ENCODE peak calls at places on chromosomes 16 and 17, in five cellular contexts. Y is naive thymus-derived CD4-positive, alpha-beta T cell; D is mesenchymal stem cell; C is hepatocyte; R is HCT116. L is an unnamed sample. For H3K4me1 and H3K36me3, the result is how much of the 10 kb centered on the place peaks cover.

GRCh38 chr16:30777591-30778297 is 9.3 kb downstream of the ZNF629 start:
- DNase-seq in Y (no peak), D (no peak), C (no peak), R (no peak), L (no peak)

GRCh38 chr16:19898924-19899604 is 14.4 kb upstream of the GPRC5B start:
- DNase-seq in Y (peak), D (peak), C (peak), R (peak), L (no peak)

GRCh38 chr17:59234631-59235030 is 14.3 kb downstream of the GDPD1 start:
- DNase-seq in Y (no peak), D (no peak), C (no peak), R (no peak), L (no peak)

GRCh38 chr17:81131486-81132196 is 33.7 kb upstream of the PVALEF start:
- DNase-seq in Y (no peak), D (no peak), C (peak), R (no peak), L (no peak)

GRCh38 chr16:7597677-7598076 is 265.0 kb downstream of the RBFOX1 start:
- DNase-seq in Y (no peak), D (no peak), C (no peak), R (no peak), L (no peak)

GRCh38 chr17:44522883-44523671 is 19.9 kb upstream of the GPATCH8 start:
- DNase-seq in Y (no peak), D (peak), C (peak), R (peak), L (no peak)

GRCh38 chr16:1097800-1098199 is 1.8 kb upstream of the C1QTNF8 start:
- DNase-seq in Y (no peak), D (no peak), C (no peak), R (no peak), L (no peak)

GRCh38 chr16:31128711-31129567 is 6.6 kb downstream of the PRSS8 start:
- DNase-seq in Y (no peak), D (no peak), C (peak), R (no peak), L (no peak)

GRCh38 chr17:9700754-9701476 is 55.6 kb downstream of the USP43 start:
- DNase-seq in Y (no peak), D (no peak), C (peak), R (no peak), L (no peak)

GRCh38 chr17:81354252-81354943 is 40.9 kb upstream of the BAHCC1 start:
- DNase-seq in Y (no peak), D (no peak), C (no peak), R (no peak), L (no peak)

GRCh38 chr17:83203073-83203471 is 123.7 kb downstream of the METRNL start:
- DNase-seq in Y (no peak), D (peak), C (peak), R (no peak), L (no peak)

GRCh38 chr17:69590690-69591089 is 176.2 kb downstream of the MAP2K6 start:
- DNase-seq in Y (no peak), D (no peak), C (no peak), R (no peak), L (no peak)

GRCh38 chr17:80512233-80512632 is 32.4 kb upstream of the RPTOR start:
- DNase-seq in Y (no peak), D (peak), C (no peak), R (no peak), L (no peak)

GRCh38 chr16:88686439-88687253 is at the start of gene SNAI3:
- DNase-seq in Y (peak), D (peak), C (peak), R (peak), L (no peak)

GRCh38 chr17:72119963-72120877 is 600 bp upstream of the SOX9 start:
- DNase-seq in Y (no peak), D (peak), C (peak), R (peak), L (no peak)

GRCh38 chr17:82392209-82392920 is 20.8 kb downstream of the UTS2R start:
- DNase-seq in Y (no peak), D (no peak), C (peak), R (no peak), L (no peak)

GRCh38 chr16:5222770-5223169 is 125.2 kb upstream of the EEF2KMT start:
- DNase-seq in Y (no peak), D (no peak), C (no peak), R (no peak), L (no peak)

GRCh38 chr16:69833357-69833781 is 71.2 kb downstream of the WWP2 start:
- DNase-seq in Y (no peak), D (peak), C (no peak), R (no peak), L (no peak)

GRCh38 chr17:39450051-39450450 is 1.0 kb downstream of the MED1 start:
- DNase-seq in Y (no peak), D (no peak), C (peak), R (no peak), L (no peak)

GRCh38 chr17:8155341-8156173 is 3.4 kb upstream of the PER1 start:
- DNase-seq in Y (peak), D (no peak), C (peak), R (no peak), L (no peak)

GRCh38 chr16:87330646-87331045 is 13.5 kb upstream of the C16orf95 start:
- DNase-seq in Y (no peak), D (no peak), C (no peak), R (no peak), L (no peak)

GRCh38 chr17:11182430-11182829 is 58.6 kb upstream of the SHISA6 start:
- DNase-seq in Y (no peak), D (no peak), C (no peak), R (no peak), L (no peak)

GRCh38 chr17:37488009-37488604 is 1.6 kb upstream of the DUSP14 start:
- DNase-seq in Y (peak), D (peak), C (peak), R (peak), L (no peak)

GRCh38 chr16:19607610-19608280 is 52.2 kb downstream of the VPS35L start:
- DNase-seq in Y (no peak), D (no peak), C (peak), R (no peak), L (no peak)

GRCh38 chr17:21173543-21173942 is 40.4 kb downstream of the TMEM11 start:
- DNase-seq in Y (no peak), D (no peak), C (no peak), R (no peak), L (no peak)

GRCh38 chr16:86618431-86619262 is 40.3 kb downstream of the FOXL1 start:
- DNase-seq in Y (no peak), D (peak), C (no peak), R (no peak), L (no peak)

GRCh38 chr17:64245218-64246145 is 17.6 kb downstream of the TEX2 start:
- DNase-seq in Y (no peak), D (no peak), C (no peak), R (no peak), L (no peak)

GRCh38 chr16:73053379-73054130 is 5.6 kb upstream of the ZFHX3 start:
- DNase-seq in Y (no peak), D (peak), C (no peak), R (peak), L (no peak)

GRCh38 chr17:30922235-30922993 is 669 bp downstream of the ADAP2 start:
- DNase-seq in Y (no peak), D (peak), C (peak), R (no peak), L (no peak)

GRCh38 chr17:65785109-65785508 is 223.7 kb upstream of the AXIN2 start:
- DNase-seq in Y (no peak), D (peak), C (peak), R (peak), L (no peak)

GRCh38 chr16:85321856-85322271 is 209.6 kb upstream of the CIBAR2 start:
- DNase-seq in Y (no peak), D (peak), C (no peak), R (no peak), L (no peak)

GRCh38 chr17:49365667-49366066 is 3.6 kb upstream of the ZNF652 start:
- DNase-seq in Y (no peak), D (peak), C (peak), R (peak), L (no peak)

GRCh38 chr16:48210747-48211146 is 33.4 kb upstream of the LONP2 start:
- DNase-seq in Y (no peak), D (no peak), C (no peak), R (no peak), L (no peak)

GRCh38 chr16:1645914-1646525 is 32.1 kb upstream of the JPT2 start:
- DNase-seq in Y (no peak), D (peak), C (peak), R (no peak), L (no peak)

GRCh38 chr17:43570518-43570928 is 24.4 kb upstream of the ETV4 start:
- DNase-seq in Y (no peak), D (peak), C (no peak), R (no peak), L (no peak)

GRCh38 chr16:30342751-30343490 is 12.2 kb downstream of the CD2BP2 start:
- DNase-seq in Y (no peak), D (no peak), C (no peak), R (no peak), L (no peak)

GRCh38 chr17:30176845-30177244 is 58.7 kb downstream of the SLC6A4 start:
- DNase-seq in Y (no peak), D (no peak), C (no peak), R (no peak), L (no peak)

GRCh38 chr17:19383681-19384470 is 3.1 kb downstream of the MFAP4 start:
- DNase-seq in Y (no peak), D (no peak), C (no peak), R (no peak), L (no peak)
- H3K4me1 ChIP-seq in Y (under half), D (under half), C (under half), R (under half), L (under half)

DNA sequence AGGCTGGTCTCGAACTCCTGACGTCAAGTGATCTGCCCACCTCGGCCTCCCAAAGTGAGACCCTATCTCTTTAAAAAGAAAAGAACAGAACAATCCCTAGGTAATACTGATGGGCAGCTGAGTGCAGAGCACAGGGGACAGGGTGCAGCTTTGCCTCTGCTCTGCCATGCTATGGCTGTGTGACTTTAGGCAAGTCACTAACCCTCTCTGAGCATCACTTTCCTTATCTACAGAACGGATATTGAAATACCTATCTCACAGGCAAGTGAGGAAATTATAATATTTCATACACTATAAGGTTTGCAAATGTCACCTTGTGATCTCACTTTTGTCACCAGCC is 4.1 kb downstream of the CASKIN2 start:
- DNase-seq in Y (no peak), D (no peak), C (no peak), R (no peak), L (no peak)
- H3K4me3 ChIP-seq in Y (no peak), D (no peak), C (no peak), R (no peak), L (no peak)

DNA sequence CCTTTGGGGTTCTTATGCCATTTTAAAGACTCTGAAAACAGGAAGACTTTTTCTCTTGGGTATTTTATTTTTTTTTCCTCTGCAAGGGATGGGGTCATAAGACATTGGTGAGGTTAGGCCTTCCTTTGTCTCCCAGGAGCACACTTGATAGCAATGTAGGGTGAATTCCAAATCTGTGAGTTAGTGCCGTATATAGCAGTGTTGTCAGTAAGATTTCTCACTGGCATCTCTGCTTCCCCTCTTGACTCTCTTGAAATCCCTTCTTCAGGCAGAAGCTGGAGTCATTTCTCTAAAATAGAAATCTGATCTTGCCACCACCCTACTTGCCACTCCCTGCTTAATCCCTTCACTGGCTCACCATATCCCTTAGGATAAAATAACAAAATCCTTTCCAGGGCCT is 529.7 kb downstream of the WWOX start:
- DNase-seq in Y (no peak), D (peak), C (no peak), R (no peak), L (no peak)
- H3K36me3 ChIP-seq in Y (under half), D (under half), C (under half), R (under half), L (under half)

GRCh38 chr16:77807-78443 is at the start of gene MPG:
- DNase-seq in Y (peak), D (peak), C (peak), R (no peak), L (no peak)

GRCh38 chr16:77273-77806 is 685 bp upstream of the MPG start:
- DNase-seq in Y (peak), D (peak), C (peak), R (no peak), L (no peak)

GRCh38 chr16:76535-77272 is 1.3 kb upstream of the MPG start:
- DNase-seq in Y (no peak), D (peak), C (peak), R (no peak), L (no peak)

GRCh38 chr16:78444-79145 is 570 bp downstream of the MPG start:
- DNase-seq in Y (no peak), D (peak), C (peak), R (no peak), L (no peak)

GRCh38 chr16:79146-80054 is 1.4 kb downstream of the MPG start:
- DNase-seq in Y (no peak), D (peak), C (no peak), R (no peak), L (no peak)
- H3K4me1 ChIP-seq in Y (under half), D (half or more), C (under half), R (under half), L (under half)

DNA sequence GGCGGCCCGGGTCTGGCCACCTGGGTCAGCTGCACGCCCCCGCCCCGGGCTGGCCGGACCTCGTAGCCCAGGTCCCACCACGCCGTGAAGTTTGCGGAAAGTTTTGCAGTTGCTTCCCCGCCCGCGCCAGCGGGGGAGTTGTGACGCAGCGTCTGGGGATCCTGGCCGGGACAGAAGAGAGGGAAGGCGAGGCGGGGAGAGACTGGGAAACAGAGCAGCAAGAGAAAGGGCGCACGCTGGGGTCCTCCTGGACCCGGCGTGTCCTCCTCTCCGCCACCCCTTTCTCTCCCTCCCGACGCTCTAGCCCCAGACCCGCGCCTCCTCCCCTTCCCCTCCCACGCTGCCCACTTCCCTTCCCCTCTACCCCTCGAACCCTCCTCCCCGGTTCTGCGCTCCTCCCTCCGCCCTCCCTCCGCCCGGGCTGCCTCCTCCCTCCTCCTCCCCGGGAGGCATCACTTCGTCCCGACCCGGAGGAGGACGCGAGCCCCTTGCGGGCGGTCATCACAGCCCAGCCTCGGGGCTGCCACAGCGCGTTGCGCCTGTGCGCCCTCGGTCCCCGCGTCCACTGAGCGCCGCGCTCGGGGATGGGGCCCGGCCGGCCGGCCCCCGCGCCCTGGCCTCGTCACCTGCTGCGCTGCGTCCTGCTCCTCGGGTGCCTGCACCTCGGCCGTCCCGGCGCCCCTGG is at the start of gene MRC2:
- DNase-seq in Y (peak), D (peak), C (peak), R (peak), L (no peak)
- H3K4me3 ChIP-seq in Y (peak), D (peak), C (peak), R (peak), L (peak)

DNA sequence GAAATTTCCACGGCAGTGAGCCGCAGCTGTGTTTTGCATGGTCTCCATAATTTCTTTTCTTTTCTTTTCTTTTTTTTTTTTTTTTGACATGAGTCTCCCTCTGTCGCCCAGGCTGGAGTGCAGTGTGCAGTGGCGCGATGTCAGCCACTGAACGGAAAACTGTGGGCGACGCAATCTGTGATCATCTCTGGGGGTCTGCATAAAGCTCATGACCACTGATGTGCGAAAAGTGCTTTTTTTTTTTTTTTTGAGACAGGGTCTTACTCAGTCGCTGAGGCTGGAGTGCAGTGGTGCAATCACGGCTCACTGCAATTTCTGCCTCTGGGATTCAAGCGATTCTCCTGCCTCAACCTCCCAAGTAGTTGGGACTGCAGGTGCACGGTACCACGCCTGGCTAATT is 117.6 kb downstream of the ABCC6 start:
- DNase-seq in Y (no peak), D (no peak), C (no peak), R (no peak), L (no peak)
- H3K36me3 ChIP-seq in Y (under half), D (half or more), C (under half), R (under half), L (under half)

GRCh38 chr16:67935096-67935401 is 1.6 kb downstream of the PSMB10 start:
- DNase-seq in Y (no peak), D (no peak), C (no peak), R (no peak), L (no peak)

GRCh38 chr16:67936124-67936875 is at the start of gene PSMB10:
- DNase-seq in Y (peak), D (peak), C (peak), R (no peak), L (no peak)

GRCh38 chr16:67936876-67937605 is 391 bp upstream of the PSMB10 start:
- DNase-seq in Y (no peak), D (no peak), C (no peak), R (no peak), L (no peak)

GRCh38 chr16:67934306-67935095 is 2.1 kb downstream of the PSMB10 start:
- DNase-seq in Y (no peak), D (no peak), C (no peak), R (no peak), L (no peak)

DNA sequence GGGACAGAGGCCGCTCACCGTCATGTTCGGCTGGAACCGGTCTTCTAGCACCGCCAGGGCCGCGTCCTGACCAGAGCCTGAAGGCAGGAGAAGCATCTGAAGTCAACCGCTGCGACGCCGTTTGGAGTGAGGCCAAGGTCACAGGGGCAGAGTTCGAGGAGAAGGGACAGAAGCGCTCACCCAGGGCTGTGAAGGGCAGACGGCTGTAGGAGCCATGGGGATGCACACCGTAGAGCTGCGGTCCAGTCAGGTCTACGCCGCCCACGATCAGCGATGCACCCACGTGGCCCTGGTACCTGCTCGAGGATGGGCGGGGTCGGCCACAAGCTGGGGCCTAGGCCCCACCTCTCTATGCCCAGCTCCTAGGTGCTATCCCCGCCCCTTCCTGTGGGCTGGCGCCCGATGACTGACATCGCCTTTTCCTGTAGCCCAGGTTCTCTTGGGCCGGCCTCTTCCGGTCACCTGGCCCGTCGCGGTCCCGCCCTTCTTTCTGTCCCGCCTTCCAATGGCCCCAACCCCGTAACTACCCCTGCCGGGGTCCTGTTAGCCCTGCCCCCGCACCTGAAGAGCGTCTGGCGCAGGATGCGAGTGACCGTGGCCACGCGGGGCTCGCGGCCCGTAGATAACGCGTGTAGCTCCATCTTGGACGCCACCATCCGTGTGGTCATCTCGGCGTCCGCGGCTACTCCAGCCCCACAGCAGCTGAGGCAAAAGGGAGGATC is 1.1 kb downstream of the PSMB10 start:
- DNase-seq in Y (peak), D (peak), C (peak), R (peak), L (peak)
- H3K4me1 ChIP-seq in Y (under half), D (under half), C (under half), R (under half), L (under half)

L was measured in iPS DF 6.9.